ENCODE peak calls at places on chromosomes 12 and 14, in six cellular contexts. S, J, G, A, M and H are unnamed samples.

GRCh38 chr14:58362798-58363412 is 32.8 kb upstream of the TOMM20L start:
- DNase-seq in S (no peak), J (no peak), G (no peak), A (no peak), M (no peak), H (no peak)

GRCh38 chr14:91237219-91237618 is 7.3 kb downstream of the GPR68 start:
- DNase-seq in S (no peak), J (no peak), G (no peak), A (no peak), M (no peak), H (no peak)

GRCh38 chr14:30243805-30244204 is 315.2 kb upstream of the G2E3 start:
- DNase-seq in S (no peak), J (no peak), G (no peak), A (no peak), M (no peak), H (no peak)

GRCh38 chr12:109761631-109761950 is 48.0 kb downstream of the FAM222A start:
- DNase-seq in S (no peak), J (no peak), G (no peak), A (peak), M (peak), H (no peak)

GRCh38 chr14:50920482-50921225 is 23.6 kb downstream of the PYGL start:
- DNase-seq in S (no peak), J (no peak), G (no peak), A (no peak), M (no peak), H (no peak)

GRCh38 chr12:11209098-11209497 is 22.4 kb upstream of the TAS2R42 start:
- DNase-seq in S (no peak), J (no peak), G (no peak), A (no peak), M (no peak), H (no peak)

GRCh38 chr12:43306066-43306465 is 245.9 kb downstream of the ADAMTS20 start:
- DNase-seq in S (no peak), J (no peak), G (no peak), A (no peak), M (peak), H (no peak)

GRCh38 chr12:28409892-28410291 is 219.6 kb downstream of the CCDC91 start:
- DNase-seq in S (no peak), J (no peak), G (no peak), A (no peak), M (no peak), H (no peak)

GRCh38 chr12:92771011-92771410 is 68.2 kb downstream of the PLEKHG7 start:
- DNase-seq in S (no peak), J (no peak), G (no peak), A (no peak), M (no peak), H (no peak)

GRCh38 chr14:93759781-93760307 is 28.4 kb downstream of the PRIMA1 start:
- DNase-seq in S (no peak), J (no peak), G (no peak), A (no peak), M (peak), H (no peak)

GRCh38 chr14:56002876-56003625 is 115.2 kb upstream of the PELI2 start:
- DNase-seq in S (no peak), J (peak), G (no peak), A (no peak), M (no peak), H (no peak)

GRCh38 chr12:66232258-66232657 is 43.2 kb downstream of the IRAK3 start:
- DNase-seq in S (no peak), J (no peak), G (no peak), A (no peak), M (no peak), H (no peak)

GRCh38 chr12:118136559-118137003 is 657 bp downstream of the PEBP1 start:
- DNase-seq in S (no peak), J (peak), G (peak), A (peak), M (peak), H (peak)

GRCh38 chr14:36430662-36431084 is 89.4 kb downstream of the NKX2-1 start:
- DNase-seq in S (no peak), J (no peak), G (no peak), A (no peak), M (no peak), H (no peak)

GRCh38 chr14:37658174-37658573 is 62.7 kb downstream of the TTC6 start:
- DNase-seq in S (no peak), J (no peak), G (no peak), A (no peak), M (no peak), H (no peak)

GRCh38 chr12:72015895-72016294 is 77.2 kb downstream of the TPH2 start:
- DNase-seq in S (no peak), J (no peak), G (no peak), A (no peak), M (no peak), H (no peak)

GRCh38 chr12:57724936-57725740 is 13.4 kb downstream of the AGAP2 start:
- DNase-seq in S (no peak), J (no peak), G (peak), A (no peak), M (no peak), H (no peak)

GRCh38 chr12:106564678-106565329 is 18.0 kb upstream of the RFX4 start:
- DNase-seq in S (no peak), J (no peak), G (no peak), A (no peak), M (no peak), H (no peak)

GRCh38 chr12:29612912-29613311 is 115.4 kb upstream of the OVCH1 start:
- DNase-seq in S (no peak), J (no peak), G (no peak), A (no peak), M (no peak), H (no peak)

GRCh38 chr12:46470039-46470627 is 97.6 kb upstream of the SLC38A2 start:
- DNase-seq in S (no peak), J (no peak), G (no peak), A (no peak), M (no peak), H (no peak)

GRCh38 chr12:31234053-31234835 is 91.7 kb downstream of the SINHCAF start:
- DNase-seq in S (no peak), J (no peak), G (no peak), A (no peak), M (no peak), H (no peak)

GRCh38 chr12:21607701-21608100 is 3.1 kb upstream of the GYS2 start:
- DNase-seq in S (no peak), J (no peak), G (no peak), A (no peak), M (no peak), H (no peak)

GRCh38 chr12:120720234-120720968 is 5.2 kb upstream of the ACADS start:
- DNase-seq in S (no peak), J (peak), G (no peak), A (no peak), M (peak), H (no peak)

GRCh38 chr12:47085815-47086252 is 6.1 kb upstream of the AMIGO2 start:
- DNase-seq in S (no peak), J (no peak), G (no peak), A (no peak), M (no peak), H (no peak)

GRCh38 chr14:77066555-77067172 is 31.4 kb upstream of the CIPC start:
- DNase-seq in S (no peak), J (no peak), G (no peak), A (no peak), M (no peak), H (no peak)

GRCh38 chr12:54200412-54200811 is 11.6 kb upstream of the SMUG1 start:
- DNase-seq in S (no peak), J (no peak), G (no peak), A (no peak), M (no peak), H (no peak)

GRCh38 chr14:67319142-67319541 is 40.5 kb downstream of the ATP6V1D start:
- DNase-seq in S (no peak), J (no peak), G (no peak), A (no peak), M (no peak), H (no peak)

GRCh38 chr12:120358412-120359158 is 10.4 kb downstream of the MSI1 start:
- DNase-seq in S (no peak), J (no peak), G (no peak), A (no peak), M (no peak), H (no peak)

GRCh38 chr14:99755629-99756603 is 37.3 kb upstream of the EML1 start:
- DNase-seq in S (no peak), J (peak), G (no peak), A (no peak), M (peak), H (no peak)

GRCh38 chr12:16012086-16012485 is 101.0 kb downstream of the DERA start:
- DNase-seq in S (no peak), J (no peak), G (no peak), A (no peak), M (peak), H (no peak)

GRCh38 chr12:29503283-29503682 is 5.8 kb upstream of the OVCH1 start:
- DNase-seq in S (no peak), J (no peak), G (no peak), A (no peak), M (no peak), H (no peak)

GRCh38 chr12:57476162-57476992 is 3.3 kb downstream of the ARHGAP9 start:
- DNase-seq in S (no peak), J (peak), G (peak), A (no peak), M (no peak), H (peak)

DNA sequence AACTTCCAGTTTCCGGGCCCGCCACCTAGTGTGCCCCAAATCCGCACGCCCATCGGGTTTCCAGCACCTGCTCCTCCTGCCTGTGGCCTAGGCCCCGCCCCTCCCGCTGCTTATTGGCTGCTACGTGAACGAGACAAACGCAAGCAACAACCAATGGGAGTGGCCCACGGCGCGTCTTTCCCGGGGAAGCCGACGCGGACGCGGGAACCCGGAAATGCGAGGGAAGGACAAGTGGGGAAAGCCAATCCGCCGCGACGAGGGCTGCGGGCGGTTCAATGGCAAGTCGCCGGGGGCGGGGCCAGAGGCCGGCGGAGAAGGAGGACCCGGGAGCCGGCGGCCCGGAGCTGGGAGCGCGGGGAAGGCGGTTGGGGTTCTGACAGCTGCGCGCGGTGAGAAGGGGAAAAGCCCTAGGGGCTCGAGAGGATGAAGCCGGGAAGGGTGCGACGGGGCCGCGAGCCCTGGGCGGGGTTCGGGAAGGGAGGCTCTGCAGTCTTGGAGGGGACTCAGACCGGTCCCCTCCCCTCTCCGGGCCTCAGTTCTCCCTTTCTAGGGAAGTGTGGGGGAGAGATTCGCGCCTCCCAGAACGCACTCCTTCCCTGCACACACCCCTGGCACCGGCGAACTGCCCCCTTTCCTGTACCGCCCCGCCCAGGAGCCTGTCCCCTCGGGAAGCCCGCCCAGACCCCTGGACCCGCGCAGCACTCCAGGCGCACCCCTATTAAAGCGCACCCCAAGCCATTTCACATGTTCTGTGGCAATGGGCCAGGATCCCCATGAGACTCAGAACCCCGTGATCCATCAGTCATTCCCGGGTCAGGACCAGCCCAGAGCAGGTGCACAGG is at the start of gene FICD:
- DNase-seq in S (peak), J (peak), G (peak), A (peak), M (peak), H (peak)
- TF ChIP-seq POLR2A in S (peak), J (no peak), G (peak), A (peak), M (peak), H (peak)

GRCh38 chr14:102319351-102320032 is at the start of gene ZNF839:
- DNase-seq in S (peak), J (peak), G (peak), A (peak), M (peak), H (peak)
- TF ChIP-seq POLR2AphosphoS5 in S (no peak), J (peak), G (no peak), A (peak), M (peak), H (no peak)

GRCh38 chr14:63573579-63573978 is 30.4 kb upstream of the PPP2R5E start:
- DNase-seq in S (no peak), J (no peak), G (no peak), A (no peak), M (no peak), H (no peak)
- TF ChIP-seq POLR2A in S (no peak), J (no peak), G (no peak), A (no peak), M (no peak), H (no peak)

DNA sequence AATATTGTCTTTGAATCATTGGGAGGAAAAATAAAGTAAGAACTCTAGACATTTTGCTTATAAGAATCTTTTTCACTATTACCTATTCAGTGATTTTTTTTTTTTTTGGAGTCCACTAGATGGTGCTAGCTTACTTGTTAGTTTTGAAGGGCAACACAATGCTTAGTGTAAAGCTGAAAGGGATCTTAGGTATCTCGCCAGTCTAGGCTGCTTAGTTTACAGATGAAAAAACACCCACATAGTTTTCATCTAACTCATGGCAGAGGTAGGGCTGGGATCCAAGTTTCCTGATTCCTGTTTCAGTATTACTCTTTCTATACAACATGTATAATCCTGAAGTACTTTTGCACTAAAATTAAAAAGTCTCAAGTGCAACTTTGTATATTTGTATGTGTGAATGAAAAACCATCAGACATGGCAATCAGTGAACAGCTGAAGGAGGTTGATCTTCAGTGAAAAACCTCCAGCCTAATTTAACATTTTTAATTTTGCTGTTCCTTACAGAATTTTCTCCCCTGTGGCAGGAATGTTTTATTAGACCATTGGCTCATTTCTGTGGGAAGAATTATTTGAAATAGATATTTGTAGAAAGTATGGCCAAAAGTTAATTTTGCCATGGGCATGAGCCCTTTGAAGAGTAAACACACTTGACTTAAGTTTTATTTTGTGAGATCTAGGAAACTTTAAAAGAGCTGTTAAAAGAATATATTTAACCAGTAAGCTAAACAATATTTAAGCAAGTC is 40.7 kb downstream of the LRRIQ1 start:
- DNase-seq in S (no peak), J (no peak), G (no peak), A (no peak), M (no peak), H (no peak)
- TF ChIP-seq POLR2AphosphoS5 in S (no peak), J (no peak), G (no peak), A (no peak), M (no peak), H (no peak)

GRCh38 chr12:6871052-6871957 is 1.8 kb downstream of the SPSB2 start:
- DNase-seq in S (no peak), J (peak), G (no peak), A (no peak), M (no peak), H (no peak)
- TF ChIP-seq POLR2A in S (peak), J (no peak), G (peak), A (no peak), M (no peak), H (peak)

GRCh38 chr12:68686262-68686594 is 550 bp upstream of the NUP107 start:
- DNase-seq in S (no peak), J (no peak), G (no peak), A (no peak), M (no peak), H (no peak)

DNA sequence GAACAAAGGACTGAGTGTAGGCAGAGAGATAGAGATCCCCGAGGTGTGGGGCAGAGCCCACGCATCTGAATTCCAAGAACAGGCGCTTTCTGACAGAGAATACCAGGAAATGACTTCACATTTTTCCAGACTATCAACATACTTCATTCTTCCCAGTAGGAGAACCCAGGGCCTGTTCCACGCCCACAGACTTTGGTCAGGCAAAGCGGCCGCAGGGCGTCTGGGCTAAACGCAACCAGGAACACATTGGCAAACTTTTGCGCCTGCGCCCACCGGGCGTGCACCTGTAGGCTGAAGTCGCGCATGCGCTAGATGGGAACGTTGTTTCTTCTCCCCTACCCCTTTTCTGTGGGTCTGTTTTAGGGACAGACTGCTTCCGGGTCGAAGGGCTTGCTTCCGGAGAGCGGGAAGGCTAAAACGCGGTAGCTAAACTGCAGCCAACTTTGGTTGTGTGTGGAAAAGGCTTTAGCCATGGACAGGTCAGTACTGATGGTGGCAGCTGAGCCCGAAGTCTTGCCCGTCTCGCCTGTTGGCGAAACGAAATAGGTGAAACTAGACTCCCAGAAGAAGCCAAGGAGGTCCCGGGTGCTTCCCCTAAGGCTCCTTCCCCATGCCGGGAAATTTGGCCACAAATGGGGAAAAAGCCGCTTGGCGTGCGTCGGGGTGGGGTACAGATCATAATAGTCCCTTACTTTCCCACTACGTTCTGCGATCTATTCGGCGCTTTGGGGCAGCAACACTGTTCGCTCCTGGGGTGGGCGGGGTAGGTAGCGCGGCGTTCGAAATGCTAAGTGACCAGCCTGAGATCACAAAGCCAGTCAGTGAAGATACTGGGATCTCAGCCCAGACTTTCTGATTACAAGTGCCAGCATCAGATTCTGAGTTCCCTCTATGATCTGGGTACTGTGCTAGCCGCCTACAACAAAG is at the start of gene NUP107:
- DNase-seq in S (peak), J (peak), G (peak), A (peak), M (peak), H (peak)
- TF ChIP-seq POLR2AphosphoS5 in S (peak), J (peak), G (peak), A (peak), M (peak), H (peak)

GRCh38 chr14:104318558-104319488 is 180.4 kb downstream of the KIF26A start:
- DNase-seq in S (no peak), J (peak), G (peak), A (peak), M (peak), H (no peak)
- TF ChIP-seq POLR2A in S (no peak), J (no peak), G (no peak), A (no peak), M (no peak), H (no peak)

DNA sequence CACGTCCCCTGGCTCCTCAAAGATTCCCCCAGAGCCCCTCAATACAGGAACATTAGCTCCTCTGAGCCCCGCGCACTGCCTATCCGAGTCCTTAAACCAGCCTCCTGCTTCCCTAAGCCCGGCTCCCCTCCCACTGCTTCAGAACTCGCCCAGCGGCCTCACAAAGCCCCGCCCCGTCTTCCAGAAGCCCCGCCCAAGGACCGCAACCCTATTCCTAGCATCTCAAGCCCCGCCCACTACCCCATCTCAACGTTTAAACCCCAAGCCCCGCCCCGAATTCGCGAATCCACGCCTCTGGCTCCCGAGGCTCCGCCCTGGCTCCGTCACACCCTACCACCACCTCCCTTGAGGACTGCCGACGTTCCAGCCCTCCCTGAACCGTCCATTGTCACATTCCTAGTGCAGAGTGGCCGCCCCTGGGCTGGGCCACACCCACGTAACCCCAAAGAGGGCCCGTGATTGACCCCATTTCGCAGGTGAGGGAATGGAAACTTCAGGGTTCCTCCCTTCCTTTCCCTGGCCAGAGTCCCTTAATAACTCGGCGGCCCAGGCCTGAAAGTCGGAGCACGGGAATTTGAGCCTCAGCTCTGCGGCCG is 646 bp upstream of the CORO1C start:
- DNase-seq in S (peak), J (peak), G (peak), A (peak), M (peak), H (peak)
- TF ChIP-seq POLR2AphosphoS5 in S (peak), J (peak), G (no peak), A (peak), M (peak), H (no peak)

DNA sequence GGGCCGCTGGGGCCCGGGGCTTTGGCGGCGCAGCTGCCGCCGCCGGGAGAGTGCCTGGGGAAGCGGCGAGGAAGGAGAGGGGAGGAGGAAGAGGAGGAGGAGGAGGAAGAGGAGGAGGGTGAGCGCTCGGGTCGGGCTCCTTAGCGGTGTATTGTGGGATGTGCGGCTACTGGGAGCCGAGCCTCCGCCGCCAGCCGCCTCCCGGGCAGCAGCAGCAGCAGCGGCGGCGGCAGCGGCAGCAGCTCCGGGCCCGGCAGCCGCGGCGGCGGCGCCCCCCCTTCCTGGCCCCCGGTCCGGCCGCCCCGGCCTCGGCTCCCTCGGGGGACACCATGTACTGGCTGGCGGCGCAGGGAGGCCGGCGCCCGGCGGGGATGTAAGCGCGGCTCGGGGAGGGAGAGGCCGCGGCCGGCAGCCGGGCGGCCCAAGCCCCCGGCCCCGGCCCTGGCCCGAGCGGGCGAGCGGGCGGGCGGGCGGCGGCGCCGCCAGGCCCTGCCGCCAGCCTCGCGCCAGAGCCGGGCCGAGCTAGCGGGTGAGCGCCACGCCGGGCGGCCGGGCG is at the start of gene SETD1B:
- DNase-seq in S (no peak), J (peak), G (no peak), A (no peak), M (peak), H (no peak)
- TF ChIP-seq POLR2A in S (no peak), J (no peak), G (no peak), A (peak), M (no peak), H (peak)